ENCODE peak calls at places on chromosomes 6 and 20, in four cellular contexts. G is endodermal cell, W is bronchial epithelial cell, S is HTR-8/SVneo. L is an unnamed sample.

GRCh38 chr6:68575765-68576439 is 59.2 kb upstream of the ADGRB3 start:
- DNase-seq in W (no peak), S (peak), G (peak), L (no peak)

GRCh38 chr6:89139509-89140346 is 6.1 kb upstream of the PM20D2 start:
- DNase-seq in S (no peak), G (no peak), W (peak), L (no peak)

GRCh38 chr6:116450185-116450710 is 10.9 kb upstream of the CALHM6 start:
- DNase-seq in S (no peak), G (no peak), W (peak), L (peak)

GRCh38 chr6:44117397-44118128 is 9.7 kb downstream of the MRPL14 start:
- DNase-seq in G (no peak), S (no peak), W (peak), L (peak)

GRCh38 chr20:24007758-24008157 is 19.2 kb upstream of the GGTLC1 start:
- DNase-seq in W (no peak), G (no peak), S (no peak), L (no peak)

GRCh38 chr6:165895421-165896165 is 232.6 kb upstream of the PDE10A start:
- DNase-seq in W (peak), G (peak), S (no peak), L (no peak)

GRCh38 chr20:31679357-31680285 is 41.9 kb downstream of the COX4I2 start:
- DNase-seq in G (no peak), S (no peak), W (no peak), L (no peak)

GRCh38 chr6:46025573-46025972 is 9.9 kb upstream of the CLIC5 start:
- DNase-seq in G (no peak), S (no peak), W (no peak), L (no peak)

GRCh38 chr20:1335961-1336698 is 7.2 kb upstream of the SDCBP2 start:
- DNase-seq in G (peak), W (no peak), S (no peak), L (no peak)

GRCh38 chr20:60749804-60750602 is 502.1 kb upstream of the CDH4 start:
- DNase-seq in G (peak), S (no peak), W (no peak), L (no peak)

GRCh38 chr20:50455656-50456451 is 54.3 kb upstream of the PTPN1 start:
- DNase-seq in S (no peak), G (no peak), W (no peak), L (no peak)

GRCh38 chr6:47343631-47344421 is 34.1 kb upstream of the TNFRSF21 start:
- DNase-seq in G (no peak), S (no peak), W (no peak), L (no peak)

GRCh38 chr6:45619994-45620471 is 242.3 kb upstream of the SUPT3H start:
- DNase-seq in S (no peak), G (no peak), W (no peak), L (no peak)

GRCh38 chr20:41696428-41696827 is 78.3 kb upstream of the CHD6 start:
- DNase-seq in S (no peak), W (peak), G (peak), L (no peak)

GRCh38 chr6:89430563-89430962 is 2.4 kb upstream of the ANKRD6 start:
- DNase-seq in W (no peak), S (no peak), G (peak), L (no peak)

GRCh38 chr6:140462495-140463311 is 1088.3 kb upstream of the CITED2 start:
- DNase-seq in S (no peak), W (peak), G (no peak), L (peak)

GRCh38 chr6:148313483-148313882 is 29.2 kb upstream of the SASH1 start:
- DNase-seq in W (no peak), G (no peak), S (no peak), L (no peak)

GRCh38 chr20:16407251-16408067 is 165.8 kb downstream of the KIF16B start:
- DNase-seq in G (no peak), S (no peak), W (no peak), L (no peak)

GRCh38 chr20:3250091-3250504 is 11.1 kb upstream of the SLC4A11 start:
- DNase-seq in G (peak), S (no peak), W (no peak), L (no peak)

GRCh38 chr20:44610313-44610965 is 28.1 kb downstream of the PKIG start:
- DNase-seq in W (no peak), G (no peak), S (no peak), L (no peak)

GRCh38 chr20:41643504-41643938 is 25.3 kb upstream of the CHD6 start:
- DNase-seq in G (peak), S (peak), W (peak), L (peak)

GRCh38 chr6:105890521-105891244 is 195.5 kb upstream of the PRDM1 start:
- DNase-seq in W (peak), G (no peak), S (no peak), L (peak)

GRCh38 chr6:63516186-63516944 is 55.9 kb upstream of the LOC128125822 start:
- DNase-seq in G (no peak), W (peak), S (no peak), L (peak)

GRCh38 chr20:40331699-40332098 is 357.3 kb downstream of the MAFB start:
- DNase-seq in S (no peak), G (no peak), W (no peak), L (no peak)

GRCh38 chr20:62539208-62539607 is 63.4 kb upstream of the GATA5 start:
- DNase-seq in S (no peak), G (no peak), W (no peak), L (no peak)

GRCh38 chr6:101296184-101296583 is 97.3 kb upstream of the GRIK2 start:
- DNase-seq in S (no peak), G (no peak), W (peak), L (no peak)

GRCh38 chr20:49810491-49811190 is 2.0 kb upstream of the SLC9A8 start:
- DNase-seq in G (no peak), W (peak), S (no peak), L (no peak)

GRCh38 chr20:8602389-8603116 is 466.3 kb upstream of the PLCB4 start:
- DNase-seq in G (no peak), S (no peak), W (no peak), L (no peak)

GRCh38 chr6:38833320-38833719 is 118.2 kb downstream of the DNAH8 start:
- DNase-seq in G (no peak), W (no peak), S (no peak), L (no peak)

L was measured in foreskin keratinocyte.